ENCODE peak calls at places on chromosomes 13 and 19, in nine cellular contexts. I, D, E, H, V, J, Z, M and X are unnamed samples.

GRCh38 chr13:101487046-101487830 is 34.8 kb downstream of the ITGBL1 start:
- DNase-seq in J (no peak), M (no peak), Z (no peak), I (no peak), H (no peak), E (no peak), V (no peak), D (no peak), X (no peak)

GRCh38 chr19:35963514-35963913 is 27.3 kb downstream of the LRFN3 start:
- DNase-seq in V (no peak), Z (peak), D (peak), E (no peak), I (no peak), M (peak), H (peak), J (peak), X (no peak)

GRCh38 chr13:113792821-113793717 is 34.0 kb downstream of the TMEM255B start:
- DNase-seq in E (no peak), Z (no peak), D (no peak), H (no peak), M (no peak), I (no peak), V (no peak), J (no peak), X (no peak)

GRCh38 chr19:42629191-42629590 is 34.5 kb upstream of the CEACAM8 start:
- DNase-seq in I (no peak), D (no peak), H (no peak), V (no peak), E (no peak), Z (no peak), M (no peak), J (no peak), X (no peak)

GRCh38 chr19:14416743-14417214 is 2.4 kb downstream of the DDX39A start:
- DNase-seq in M (no peak), D (no peak), H (no peak), E (no peak), V (peak), Z (peak), I (no peak), J (no peak), X (no peak)

GRCh38 chr19:17555929-17556813 is 722 bp downstream of the COLGALT1 start:
- DNase-seq in Z (peak), E (no peak), I (no peak), H (no peak), D (peak), V (peak), J (peak), M (peak), X (no peak)

GRCh38 chr13:36736119-36736726 is 62.4 kb downstream of the SERTM1 start:
- DNase-seq in J (peak), H (peak), M (peak), D (peak), Z (peak), V (peak), E (peak), I (peak), X (no peak)

GRCh38 chr13:20399961-20400360 is 125.7 kb downstream of the CRYL1 start:
- DNase-seq in M (no peak), Z (no peak), E (no peak), D (no peak), I (no peak), J (no peak), H (no peak), V (no peak), X (peak)

GRCh38 chr19:18306903-18307681 is 15.8 kb downstream of the LSM4 start:
- DNase-seq in V (peak), M (no peak), E (no peak), D (no peak), Z (no peak), J (no peak), H (peak), I (no peak), X (no peak)

GRCh38 chr19:33389574-33390119 is 16.1 kb downstream of the CEBPG start:
- DNase-seq in V (no peak), J (no peak), E (no peak), I (peak), Z (no peak), H (no peak), M (no peak), D (no peak), X (no peak)

GRCh38 chr13:84917252-84917878 is 881.9 kb downstream of the SLITRK6 start:
- DNase-seq in E (no peak), V (no peak), J (peak), D (peak), H (no peak), M (no peak), Z (peak), I (no peak), X (no peak)

GRCh38 chr19:18815673-18816072 is 16.1 kb upstream of the UPF1 start:
- DNase-seq in J (peak), Z (no peak), H (no peak), V (no peak), I (no peak), D (no peak), E (no peak), M (no peak), X (no peak)

GRCh38 chr13:39485314-39485700 is 117.7 kb downstream of the LHFPL6 start:
- DNase-seq in I (no peak), V (no peak), D (no peak), M (no peak), H (no peak), Z (no peak), E (no peak), J (peak), X (no peak)

GRCh38 chr13:39484506-39485313 is 118.3 kb downstream of the LHFPL6 start:
- DNase-seq in V (no peak), Z (no peak), D (no peak), I (no peak), J (peak), H (no peak), E (no peak), M (no peak), X (no peak)

GRCh38 chr13:39493966-39494365 is 109.0 kb downstream of the LHFPL6 start:
- DNase-seq in H (no peak), E (no peak), D (no peak), J (no peak), Z (no peak), I (no peak), V (no peak), M (no peak), X (no peak)

DNA sequence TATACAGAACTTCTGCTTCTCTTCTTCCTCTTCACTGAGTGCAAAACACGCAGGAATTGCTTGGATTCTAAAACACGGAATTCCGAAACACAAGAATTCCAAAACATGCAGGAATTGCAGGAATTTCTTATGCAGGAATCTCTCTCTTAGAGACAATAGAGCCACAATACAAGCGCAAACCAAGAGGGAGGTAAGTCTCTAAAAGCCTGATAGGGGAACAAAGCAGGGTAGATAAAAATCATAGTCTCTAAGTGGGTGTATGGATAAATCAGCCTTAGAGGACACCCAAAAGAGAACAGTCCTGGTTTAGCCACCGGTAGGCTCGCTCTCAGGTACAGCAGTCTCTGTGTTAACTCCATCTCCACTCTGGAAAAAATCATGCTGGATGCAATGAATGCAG is 112.9 kb downstream of the LHFPL6 start:
- DNase-seq in D (no peak), M (no peak), H (no peak), J (no peak), V (no peak), E (no peak), Z (no peak), I (no peak), X (no peak)
- H3K27ac ChIP-seq in D (no peak), M (no peak), H (no peak), J (no peak), V (no peak), E (no peak), Z (no peak), I (no peak), X (no peak)

GRCh38 chr19:15562145-15562544 is 52.9 kb upstream of the CYP4F8 start:
- DNase-seq in D (no peak), V (no peak), Z (no peak), H (no peak), I (no peak), J (no peak), E (no peak), M (no peak), X (no peak)
- H3K27ac ChIP-seq in D (no peak), V (no peak), Z (no peak), H (no peak), I (no peak), J (no peak), E (no peak), M (no peak), X (no peak)

GRCh38 chr19:4701557-4701956 is 22.1 kb downstream of the DPP9 start:
- DNase-seq in J (no peak), Z (no peak), V (no peak), D (no peak), M (no peak), I (no peak), E (no peak), H (no peak), X (no peak)

GRCh38 chr19:4703671-4704316 is 19.8 kb downstream of the DPP9 start:
- DNase-seq in D (no peak), V (no peak), E (no peak), Z (no peak), I (no peak), J (no peak), M (no peak), H (no peak), X (no peak)

GRCh38 chr19:4702764-4703163 is 20.9 kb downstream of the DPP9 start:
- DNase-seq in M (no peak), Z (no peak), V (no peak), I (no peak), J (no peak), D (no peak), H (no peak), E (no peak), X (no peak)

GRCh38 chr19:4699826-4700572 is 23.6 kb downstream of the DPP9 start:
- DNase-seq in D (no peak), I (no peak), H (no peak), J (no peak), V (no peak), Z (no peak), M (no peak), E (no peak), X (no peak)

GRCh38 chr19:4700573-4700970 is 23.1 kb downstream of the DPP9 start:
- DNase-seq in I (no peak), E (no peak), V (no peak), D (no peak), H (no peak), M (no peak), Z (no peak), J (no peak), X (no peak)
- H3K27ac ChIP-seq in I (no peak), E (no peak), V (no peak), D (no peak), H (no peak), M (no peak), Z (no peak), J (no peak), X (no peak)

GRCh38 chr13:68390987-68391386 is 1160.9 kb upstream of the PCDH9 start:
- DNase-seq in I (no peak), Z (no peak), D (no peak), V (no peak), J (no peak), M (no peak), E (no peak), H (no peak), X (no peak)
- H3K27ac ChIP-seq in I (no peak), Z (no peak), D (no peak), V (no peak), J (no peak), M (no peak), E (no peak), H (no peak), X (no peak)

GRCh38 chr13:76884571-76885202 is 1.5 kb downstream of the KCTD12 start:
- DNase-seq in D (peak), Z (no peak), E (no peak), H (no peak), M (peak), J (peak), I (no peak), V (no peak), X (no peak)

GRCh38 chr13:76885203-76886004 is 801 bp downstream of the KCTD12 start:
- DNase-seq in H (peak), I (peak), Z (peak), J (peak), V (peak), D (peak), E (no peak), M (peak), X (peak)

GRCh38 chr13:76884167-76884566 is 2.0 kb downstream of the KCTD12 start:
- DNase-seq in M (peak), I (peak), H (no peak), E (no peak), D (peak), V (no peak), J (no peak), Z (no peak), X (no peak)

GRCh38 chr13:76879876-76880270 is 6.3 kb downstream of the KCTD12 start:
- DNase-seq in E (no peak), H (no peak), D (no peak), M (no peak), V (no peak), I (no peak), Z (no peak), J (no peak), X (no peak)

DNA sequence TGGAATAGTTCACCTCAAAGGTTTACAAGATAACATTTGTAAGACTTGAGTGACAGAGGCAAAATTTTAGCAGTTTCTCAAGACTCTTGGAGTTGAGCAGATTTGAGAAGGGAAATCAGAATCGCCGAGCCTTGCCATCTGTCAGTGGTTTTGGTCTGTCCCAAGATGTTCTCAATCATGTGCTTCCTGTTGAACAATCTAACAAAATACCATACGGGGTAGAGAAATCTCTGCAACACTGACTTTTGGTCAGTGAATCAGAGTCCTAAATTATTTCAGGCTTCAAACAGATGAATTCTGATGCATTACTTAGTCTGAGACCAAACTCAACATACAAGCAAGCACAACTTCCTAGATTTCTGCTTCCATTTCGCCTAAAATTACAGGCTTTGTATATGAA is 3.8 kb downstream of the KCTD12 start:
- DNase-seq in D (no peak), J (no peak), H (no peak), E (no peak), M (no peak), V (no peak), I (no peak), Z (no peak), X (no peak)
- H3K27ac ChIP-seq in D (no peak), J (no peak), H (no peak), E (no peak), M (no peak), V (no peak), I (peak), Z (peak), X (no peak)